ENCODE peak calls at places on chromosomes 6 and 20, in six cellular contexts. Y, N, J, C, K and P are unnamed samples.

GRCh38 chr6:41157323-41157722 is 3.2 kb upstream of the TREML1 start:
- DNase-seq in Y (no peak), N (no peak), J (no peak), C (no peak), K (no peak), P (no peak)

GRCh38 chr6:22445946-22446345 is 123.4 kb upstream of the HDGFL1 start:
- DNase-seq in Y (no peak), N (peak; percentile 39), J (no peak), C (no peak), K (no peak), P (no peak)

GRCh38 chr6:91730710-91731109 is 1143.8 kb upstream of the MAP3K7 start:
- DNase-seq in Y (no peak), N (no peak), J (no peak), C (no peak), K (no peak), P (no peak)

GRCh38 chr20:52180167-52180840 is 11.3 kb downstream of the ZFP64 start:
- DNase-seq in Y (no peak), N (no peak), J (no peak), C (no peak), K (no peak), P (no peak)

GRCh38 chr20:63691711-63692435 is 4.6 kb upstream of the TNFRSF6B start:
- DNase-seq in Y (no peak), N (no peak), J (no peak), C (no peak), K (no peak), P (no peak)

GRCh38 chr6:50965495-50965894 is 146.8 kb downstream of the TFAP2B start:
- DNase-seq in Y (no peak), N (no peak), J (no peak), C (no peak), K (no peak), P (no peak)

GRCh38 chr20:33693741-33694645 is 7.8 kb upstream of the E2F1 start:
- DNase-seq in Y (no peak), N (no peak), J (no peak), C (no peak), K (no peak), P (no peak)

GRCh38 chr6:158849899-158850806 is 31.0 kb upstream of the EZR start:
- DNase-seq in Y (peak; percentile 73), N (peak; percentile 68), J (peak; percentile 65), C (no peak), K (no peak), P (no peak)

GRCh38 chr20:10861086-10861485 is 187.3 kb upstream of the JAG1 start:
- DNase-seq in Y (no peak), N (no peak), J (no peak), C (no peak), K (no peak), P (no peak)

GRCh38 chr6:56540232-56540631 is 102.5 kb downstream of the DST start:
- DNase-seq in Y (no peak), N (no peak), J (no peak), C (no peak), K (no peak), P (no peak)

GRCh38 chr6:69936674-69937363 is 70.5 kb downstream of the COL19A1 start:
- DNase-seq in Y (no peak), N (no peak), J (no peak), C (no peak), K (no peak), P (no peak)

GRCh38 chr6:163409712-163410111 is 4.8 kb upstream of the QKI start:
- DNase-seq in Y (no peak), N (no peak), J (no peak), C (no peak), K (no peak), P (no peak)

GRCh38 chr6:21873562-21873961 is 280.0 kb downstream of the SOX4 start:
- DNase-seq in Y (no peak), N (no peak), J (peak; percentile 12), C (no peak), K (no peak), P (no peak)

GRCh38 chr6:72657798-72658197 is 35.9 kb downstream of the KCNQ5 start:
- DNase-seq in Y (no peak), N (no peak), J (no peak), C (no peak), K (no peak), P (no peak)

GRCh38 chr6:143504369-143504768 is 7.2 kb downstream of the FUCA2 start:
- DNase-seq in Y (no peak), N (no peak), J (no peak), C (no peak), K (no peak), P (no peak)

GRCh38 chr6:143536461-143536865 is 24.9 kb upstream of the FUCA2 start:
- DNase-seq in Y (no peak), N (peak; percentile 34), J (peak; percentile 62), C (peak; percentile 53), K (no peak), P (no peak)

GRCh38 chr6:164151161-164151728 is 736.7 kb downstream of the QKI start:
- DNase-seq in Y (no peak), N (no peak), J (no peak), C (no peak), K (no peak), P (no peak)

GRCh38 chr6:157773248-157773773 is 49.7 kb upstream of the SNX9 start:
- DNase-seq in Y (no peak), N (no peak), J (no peak), C (no peak), K (no peak), P (no peak)

GRCh38 chr20:61092199-61092598 is 159.9 kb upstream of the CDH4 start:
- DNase-seq in Y (no peak), N (no peak), J (no peak), C (no peak), K (no peak), P (no peak)

GRCh38 chr6:36727491-36728021 is 29.9 kb downstream of the RAB44 start:
- DNase-seq in Y (no peak), N (no peak), J (no peak), C (no peak), K (no peak), P (no peak)

GRCh38 chr6:21438237-21438985 is 155.1 kb upstream of the SOX4 start:
- DNase-seq in Y (no peak), N (no peak), J (no peak), C (no peak), K (no peak), P (peak; percentile 50)

GRCh38 chr20:60761056-60761455 is 491.0 kb upstream of the CDH4 start:
- DNase-seq in Y (no peak), N (no peak), J (no peak), C (no peak), K (no peak), P (no peak)

GRCh38 chr6:71260205-71260604 is 28.4 kb upstream of the OGFRL1 start:
- DNase-seq in Y (no peak), N (no peak), J (no peak), C (no peak), K (no peak), P (no peak)

GRCh38 chr6:37705239-37706051 is 7.8 kb upstream of the MDGA1 start:
- DNase-seq in Y (peak; percentile 88), N (peak; percentile 82), J (peak; percentile 75), C (peak; percentile 65), K (no peak), P (peak; percentile 82)

GRCh38 chr20:48131581-48131980 is 346.3 kb upstream of the SULF2 start:
- DNase-seq in Y (no peak), N (no peak), J (no peak), C (no peak), K (no peak), P (no peak)

GRCh38 chr20:3679749-3680700 is 1.8 kb downstream of the ADAM33 start:
- DNase-seq in Y (no peak), N (no peak), J (peak; percentile 56), C (no peak), K (no peak), P (no peak)

GRCh38 chr20:1946442-1946761 is 47.5 kb downstream of the PDYN start:
- DNase-seq in Y (no peak), N (no peak), J (no peak), C (no peak), K (no peak), P (no peak)

GRCh38 chr6:107110200-107110599 is 5.1 kb downstream of the BEND3 start:
- DNase-seq in Y (peak; percentile 37), N (no peak), J (no peak), C (no peak), K (no peak), P (no peak)
- TF ChIP-seq POLR2AphosphoS5 in Y (no peak), N (no peak), J (no peak), C (no peak), K (no peak), P (no peak)

GRCh38 chr6:46246727-46247126 is 75.9 kb upstream of the ENPP5 start:
- DNase-seq in Y (no peak), N (no peak), J (no peak), C (no peak), K (no peak), P (no peak)
- TF ChIP-seq POLR2A in Y (no peak), N (no peak), J (no peak), C (no peak), K (no peak), P (no peak)

DNA sequence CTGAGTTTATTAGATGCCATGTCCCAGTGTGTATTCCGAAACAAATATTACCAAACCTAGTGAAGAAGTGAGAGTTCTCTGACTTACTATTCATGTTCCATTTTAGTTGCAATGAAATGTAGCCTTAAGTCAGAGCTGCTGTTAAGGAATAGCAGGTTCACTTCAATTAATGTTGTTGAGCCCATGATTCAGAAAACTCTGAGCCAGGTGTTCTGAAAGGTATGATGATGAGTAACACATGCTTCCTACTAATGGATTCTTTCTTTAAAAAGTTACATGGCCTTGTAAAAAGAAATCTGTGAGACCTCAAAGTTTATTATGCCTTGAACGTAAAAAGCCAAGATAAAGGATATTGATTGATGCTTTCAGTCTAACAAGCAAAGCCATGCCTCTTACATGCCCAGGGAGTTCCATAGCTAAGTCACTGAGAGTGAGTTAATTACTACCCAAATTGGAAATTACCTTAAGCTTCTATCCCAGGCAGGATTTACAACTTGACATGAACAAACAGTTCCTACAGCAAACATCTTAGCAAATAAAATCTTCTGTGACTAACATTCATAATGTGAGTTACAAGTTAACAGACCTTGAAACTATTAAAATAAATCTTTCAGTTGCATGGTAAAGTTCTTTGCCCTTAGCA is 122.9 kb downstream of the AKAP7 start:
- DNase-seq in Y (no peak), N (no peak), J (no peak), C (no peak), K (no peak), P (no peak)
- TF ChIP-seq POLR2AphosphoS5 in Y (no peak), N (no peak), J (no peak), C (no peak), K (no peak), P (no peak)

GRCh38 chr6:31827286-31828079 is at the start of gene HSPA1B:
- DNase-seq in Y (peak; percentile 100), N (peak; percentile 100), J (peak; percentile 99), C (peak; percentile 100), K (peak; percentile 100), P (peak; percentile 80)
- TF ChIP-seq POLR2A in Y (peak; percentile 100), N (peak; percentile 99), J (peak; percentile 100), C (peak; percentile 100), K (peak; percentile 100), P (peak; percentile 98)

DNA sequence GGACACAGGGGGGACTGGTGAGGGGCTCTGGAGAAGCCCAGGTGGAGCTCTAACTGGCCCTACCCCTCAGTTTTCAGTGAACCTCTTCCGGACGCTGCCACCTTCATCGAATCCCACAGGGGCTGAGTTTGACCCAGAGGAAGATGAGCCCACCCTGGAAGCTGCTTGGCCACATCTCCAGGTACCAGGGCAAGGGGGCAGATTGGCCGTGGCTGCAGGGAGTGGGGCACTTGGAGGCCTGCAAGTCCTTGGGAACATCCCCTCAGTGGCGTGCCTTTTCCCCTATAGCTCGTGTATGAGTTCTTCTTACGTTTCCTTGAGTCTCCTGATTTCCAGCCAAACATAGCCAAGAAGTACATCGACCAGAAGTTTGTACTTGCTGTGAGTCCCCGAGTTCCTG is 6.6 kb downstream of the MEA1 start:
- DNase-seq in Y (no peak), N (no peak), J (no peak), C (no peak), K (no peak), P (no peak)
- TF ChIP-seq POLR2AphosphoS5 in Y (no peak), N (no peak), J (no peak), C (no peak), K (no peak), P (no peak)